ENCODE peak calls at places on chromosome 15, in seven cellular contexts. K is CD4-positive, CD25-positive, alpha-beta regulatory T cell; N is CD8-positive, alpha-beta T cell; Q is sigmoid colon; V is left lung; J is IMR-90; G is transverse colon. R is an unnamed sample. For H3K9me3 and H3K36me3, the result is how much of the 10 kb centered on the place peaks cover.

GRCh38 chr15:101127503-101128076 is 124.3 kb downstream of the CHSY1 start:
- DNase-seq in K (peak), J (peak), N (peak), V (peak), G (peak), Q (peak), R (peak)

GRCh38 chr15:71355268-71355667 is 240.0 kb downstream of the THSD4 start:
- DNase-seq in J (no peak), N (no peak), K (no peak), Q (no peak), V (no peak), G (no peak), R (no peak)

GRCh38 chr15:34753236-34753894 is 1.4 kb downstream of the GJD2 start:
- DNase-seq in J (peak), G (no peak), K (peak), Q (no peak), V (no peak), N (no peak), R (no peak)

GRCh38 chr15:60044636-60045273 is 40.6 kb downstream of the FOXB1 start:
- DNase-seq in J (no peak), V (no peak), N (no peak), K (peak), G (no peak), Q (no peak), R (no peak)

GRCh38 chr15:59420986-59421618 is 16.9 kb upstream of the FAM81A start:
- DNase-seq in J (peak), V (no peak), G (no peak), K (no peak), Q (no peak), N (no peak), R (no peak)

GRCh38 chr15:84570164-84570692 is 30.6 kb upstream of the ZSCAN2 start:
- DNase-seq in Q (peak), V (peak), K (peak), J (no peak), G (peak), N (peak), R (peak)

GRCh38 chr15:49200347-49200746 is 30.3 kb downstream of the GALK2 start:
- DNase-seq in V (no peak), G (no peak), Q (no peak), N (no peak), K (no peak), J (no peak), R (no peak)

GRCh38 chr15:86647810-86648440 is 568.3 kb downstream of the AGBL1 start:
- DNase-seq in K (no peak), N (no peak), V (no peak), Q (no peak), G (no peak), J (no peak), R (no peak)

GRCh38 chr15:89083246-89083645 is 5.0 kb upstream of the ABHD2 start:
- DNase-seq in V (no peak), J (no peak), Q (no peak), G (no peak), N (no peak), K (no peak), R (no peak)

GRCh38 chr15:71333839-71334238 is 218.6 kb downstream of the THSD4 start:
- DNase-seq in Q (no peak), N (no peak), K (peak), G (no peak), V (no peak), J (peak), R (no peak)

GRCh38 chr15:74832826-74833225 is 6.4 kb downstream of the CPLX3 start:
- DNase-seq in N (no peak), V (no peak), K (no peak), J (no peak), Q (no peak), G (no peak), R (no peak)

GRCh38 chr15:31857194-31857593 is 173.1 kb upstream of the CHRNA7 start:
- DNase-seq in Q (no peak), J (no peak), N (no peak), K (no peak), G (no peak), V (no peak), R (no peak)

GRCh38 chr15:50576156-50576555 is 29.7 kb upstream of the USP50 start:
- DNase-seq in G (no peak), Q (no peak), J (no peak), V (no peak), N (no peak), K (no peak), R (no peak)

GRCh38 chr15:81361891-81362290 is 12.1 kb downstream of the TMC3 start:
- DNase-seq in J (no peak), G (no peak), V (no peak), Q (no peak), K (no peak), N (no peak), R (no peak)

GRCh38 chr15:94844533-94845390 is 613.4 kb downstream of the MCTP2 start:
- DNase-seq in J (no peak), K (peak), N (no peak), G (peak), Q (peak), V (peak), R (peak)

GRCh38 chr15:34810455-34811146 is 15.3 kb upstream of the ACTC1 start:
- DNase-seq in K (no peak), V (no peak), N (no peak), Q (no peak), G (no peak), J (peak), R (no peak)

GRCh38 chr15:75203908-75204263 is 2.2 kb downstream of the C15orf39 start:
- DNase-seq in K (no peak), Q (no peak), G (no peak), N (no peak), V (no peak), J (no peak), R (no peak)

GRCh38 chr15:35256555-35256954 is 171.5 kb upstream of the NANOGP8 start:
- DNase-seq in G (no peak), V (no peak), Q (no peak), K (no peak), N (no peak), J (peak), R (no peak)

GRCh38 chr15:83446904-83447708 is at the start of gene SH3GL3:
- DNase-seq in J (peak), N (peak), Q (peak), K (peak), G (peak), V (peak), R (peak)

GRCh38 chr15:58306591-58307312 is 125.0 kb upstream of the LIPC start:
- DNase-seq in V (no peak), G (no peak), N (no peak), K (no peak), Q (no peak), J (no peak), R (no peak)

GRCh38 chr15:25236861-25237155 is 202.0 kb downstream of the UBE3A start:
- DNase-seq in Q (peak), V (no peak), J (no peak), K (no peak), G (no peak), N (no peak), R (peak)
- H3K9me3 ChIP-seq in Q (under half), V (under half), J (half or more), K (half or more), G (under half), N (under half), R (under half)

GRCh38 chr15:73558529-73558928 is 74.7 kb downstream of the NPTN start:
- DNase-seq in V (no peak), K (no peak), N (no peak), J (no peak), G (no peak), Q (no peak), R (no peak)

GRCh38 chr15:73555080-73555479 is 78.1 kb downstream of the NPTN start:
- DNase-seq in K (no peak), Q (no peak), G (no peak), V (no peak), N (no peak), J (no peak), R (no peak)

GRCh38 chr15:73564255-73564654 is 68.9 kb downstream of the NPTN start:
- DNase-seq in K (no peak), J (peak), N (no peak), V (no peak), Q (no peak), G (no peak), R (no peak)

GRCh38 chr15:73560501-73561117 is 72.6 kb downstream of the NPTN start:
- DNase-seq in N (no peak), V (no peak), J (peak), G (no peak), K (peak), Q (no peak), R (no peak)
- H3K36me3 ChIP-seq in N (under half), V (under half), J (under half), G (under half), K (half or more), Q (under half), R (half or more)

GRCh38 chr15:25237291-25237978 is 201.4 kb downstream of the UBE3A start:
- DNase-seq in N (peak), V (no peak), Q (peak), G (no peak), K (no peak), J (no peak), R (peak)
- H3K9me3 ChIP-seq in N (under half), V (under half), Q (under half), G (under half), K (half or more), J (half or more), R (under half)

GRCh38 chr15:98924311-98925049 is 83.1 kb downstream of the PGPEP1L start:
- DNase-seq in G (no peak), K (no peak), J (no peak), N (no peak), Q (no peak), V (no peak), R (no peak)
- H3K36me3 ChIP-seq in G (under half), K (under half), J (half or more), N (under half), Q (under half), V (under half), R (under half)

GRCh38 chr15:25089577-25089976 is 134.8 kb downstream of the SNRPN start:
- DNase-seq in N (no peak), G (no peak), J (no peak), K (no peak), V (no peak), Q (no peak), R (no peak)
- H3K9me3 ChIP-seq in N (under half), G (half or more), J (half or more), K (half or more), V (under half), Q (half or more), R (half or more)

GRCh38 chr15:68100194-68100593 is 46.1 kb downstream of the PIAS1 start:
- DNase-seq in Q (no peak), K (no peak), V (no peak), N (no peak), J (no peak), G (no peak), R (no peak)

GRCh38 chr15:68098465-68098864 is 44.4 kb downstream of the PIAS1 start:
- DNase-seq in J (no peak), Q (no peak), V (no peak), G (no peak), K (no peak), N (no peak), R (no peak)

GRCh38 chr15:68107142-68107541 is 53.0 kb downstream of the PIAS1 start:
- DNase-seq in Q (no peak), G (no peak), V (no peak), N (no peak), J (no peak), K (no peak), R (no peak)

GRCh38 chr15:68106656-68107055 is 52.5 kb downstream of the PIAS1 start:
- DNase-seq in J (peak), K (no peak), V (no peak), G (no peak), N (no peak), Q (no peak), R (no peak)

GRCh38 chr15:68103603-68104002 is 49.5 kb downstream of the PIAS1 start:
- DNase-seq in J (no peak), V (no peak), N (no peak), G (no peak), Q (no peak), K (no peak), R (no peak)
- H3K36me3 ChIP-seq in J (under half), V (under half), N (under half), G (under half), Q (under half), K (under half), R (under half)

R was measured in lower lobe of right lung.